ENCODE peak calls at places on chromosomes 16 and 17, in four cellular contexts. R, F, C and H are unnamed samples. For H3K27me3, the result is how much of the 10 kb centered on the place peaks cover.

GRCh38 chr16:88322500-88322970 is 60.2 kb upstream of the ZNF469 start:
- DNase-seq in F (no peak), R (no peak), C (no peak), H (no peak)

GRCh38 chr16:88934066-88934667 is 42.8 kb downstream of the CBFA2T3 start:
- DNase-seq in C (no peak), R (no peak), F (no peak), H (no peak)

GRCh38 chr16:70691223-70692129 is 5.6 kb upstream of the MTSS2 start:
- DNase-seq in C (peak), R (peak), F (no peak), H (no peak)

GRCh38 chr16:88815901-88816589 is 4.3 kb upstream of the APRT start:
- DNase-seq in C (no peak), F (no peak), R (peak), H (peak)

GRCh38 chr16:70331588-70332358 is 14.9 kb upstream of the DDX19A start:
- DNase-seq in R (peak), F (no peak), C (no peak), H (peak)

GRCh38 chr17:1730345-1731193 is 6.1 kb downstream of the WDR81 start:
- DNase-seq in F (peak), R (peak), C (peak), H (no peak)

GRCh38 chr16:87411375-87412271 is 19.5 kb downstream of the MAP1LC3B start:
- DNase-seq in C (no peak), R (no peak), F (no peak), H (no peak)

GRCh38 chr16:67537270-67537635 is 8.6 kb downstream of the RIPOR1 start:
- DNase-seq in R (peak), C (no peak), F (no peak), H (no peak)

GRCh38 chr16:86064431-86065250 is 165.7 kb downstream of the IRF8 start:
- DNase-seq in C (no peak), F (no peak), R (no peak), H (no peak)

GRCh38 chr17:1709971-1710806 is at the start of gene TLCD2:
- DNase-seq in F (peak), C (peak), R (peak), H (peak)

GRCh38 chr16:89049484-89050118 is 44.1 kb upstream of the ACSF3 start:
- DNase-seq in C (no peak), R (no peak), F (no peak), H (no peak)

GRCh38 chr17:9174312-9174711 is 153.0 kb downstream of the NTN1 start:
- DNase-seq in F (no peak), C (no peak), R (no peak), H (no peak)

GRCh38 chr17:74085434-74085833 is 118.0 kb upstream of the RPL38 start:
- DNase-seq in C (no peak), F (no peak), R (no peak), H (no peak)

GRCh38 chr16:64736887-64737286 is 385.0 kb downstream of the CDH11 start:
- DNase-seq in C (no peak), R (no peak), F (no peak), H (no peak)

GRCh38 chr16:21083729-21084268 is 66.8 kb downstream of the DNAH3 start:
- DNase-seq in R (peak), C (peak), F (peak), H (peak)

GRCh38 chr16:87724490-87725291 is 41.1 kb downstream of the KLHDC4 start:
- DNase-seq in F (no peak), R (no peak), C (no peak), H (no peak)

GRCh38 chr17:13321932-13322701 is 279.6 kb downstream of the HS3ST3A1 start:
- DNase-seq in F (no peak), R (peak), C (no peak), H (no peak)

GRCh38 chr17:45923511-45924268 is 29.3 kb downstream of the MAPT start:
- DNase-seq in F (peak), C (no peak), R (peak), H (no peak)

GRCh38 chr16:29864205-29864604 is 1.2 kb upstream of the CDIPT start:
- DNase-seq in R (no peak), C (no peak), F (no peak), H (no peak)

GRCh38 chr17:75624021-75624420 is 9.2 kb upstream of the SMIM5 start:
- DNase-seq in C (no peak), F (no peak), R (no peak), H (no peak)
- H3K27me3 ChIP-seq in C (under half), F (under half), R (under half), H (under half)

DNA sequence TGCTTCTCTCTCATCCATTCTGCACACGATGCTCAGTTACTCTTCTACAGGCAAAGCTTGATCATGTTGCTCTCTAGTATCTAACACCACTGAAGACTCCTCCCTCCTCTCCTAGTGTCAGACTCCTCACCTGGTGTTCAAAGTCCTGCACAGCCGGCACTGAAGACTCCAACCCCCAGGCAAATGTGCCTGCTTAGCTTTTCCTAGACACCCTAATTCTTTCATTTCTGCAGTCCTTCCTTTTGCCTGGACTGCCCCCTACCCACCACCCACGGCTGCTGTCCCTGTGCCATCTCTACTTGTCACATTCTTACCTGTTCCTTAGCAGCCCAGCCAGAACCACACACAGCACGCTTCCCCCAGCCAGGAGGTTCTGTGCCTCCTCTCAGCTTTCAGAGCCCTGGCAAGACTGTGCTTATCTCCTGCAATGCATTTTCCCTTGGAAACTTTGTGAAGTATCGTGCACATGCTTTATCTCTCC is 6.0 kb downstream of the TMEM238L start:
- DNase-seq in F (peak), C (no peak), R (no peak), H (no peak)
- H3K27me3 ChIP-seq in F (under half), C (under half), R (under half), H (under half)

GRCh38 chr17:18905226-18905625 is 46.7 kb upstream of the SLC5A10 start:
- DNase-seq in F (no peak), R (no peak), C (no peak), H (no peak)
- H3K27me3 ChIP-seq in F (under half), R (under half), C (under half), H (under half)

GRCh38 chr17:80464486-80464885 is 11.9 kb downstream of the NPTX1 start:
- DNase-seq in C (no peak), R (no peak), F (no peak), H (no peak)

GRCh38 chr17:80461527-80462166 is 14.8 kb downstream of the NPTX1 start:
- DNase-seq in C (no peak), F (no peak), R (no peak), H (no peak)

GRCh38 chr17:80465316-80465974 is 11.0 kb downstream of the NPTX1 start:
- DNase-seq in F (no peak), C (no peak), R (no peak), H (no peak)

GRCh38 chr17:80466188-80466705 is 10.2 kb downstream of the NPTX1 start:
- DNase-seq in C (no peak), F (no peak), R (no peak), H (no peak)

DNA sequence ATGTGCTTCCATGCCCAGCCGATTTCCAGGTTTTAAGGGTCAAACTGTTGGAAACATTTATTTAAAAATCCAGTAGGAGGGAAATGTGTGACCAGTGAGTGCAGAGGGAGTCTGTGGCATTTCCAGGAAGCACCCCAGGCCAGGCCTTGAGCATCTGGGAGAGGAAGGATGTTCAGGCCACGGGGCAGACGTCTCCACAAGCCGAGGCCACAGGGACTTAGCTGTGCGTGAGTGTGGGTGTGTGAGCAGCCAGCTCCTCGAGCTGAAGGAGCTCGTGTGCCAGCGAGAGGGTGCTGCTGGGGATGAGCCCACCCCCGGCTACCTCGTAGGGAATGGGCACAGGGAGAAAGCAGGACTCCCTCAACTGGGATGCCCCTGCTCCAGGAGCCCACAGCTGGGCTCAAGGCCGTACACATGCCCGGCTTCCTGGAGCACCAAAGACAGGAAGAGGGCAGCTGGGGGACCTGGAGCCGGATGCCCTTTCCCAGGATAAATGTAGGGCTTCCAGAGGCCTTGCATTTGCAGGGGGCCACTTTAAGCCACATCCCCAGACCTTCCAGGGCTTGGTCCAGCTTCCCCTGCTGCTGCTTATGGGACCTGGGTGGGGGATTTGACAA is 12.5 kb downstream of the NPTX1 start:
- DNase-seq in C (no peak), R (no peak), F (no peak), H (no peak)
- H3K27me3 ChIP-seq in C (under half), R (under half), F (half or more), H (under half)

GRCh38 chr16:11211061-11211976 is 44.7 kb downstream of the SOCS1 start:
- DNase-seq in F (no peak), C (no peak), R (no peak), H (no peak)
- H3K27me3 ChIP-seq in F (under half), C (under half), R (under half), H (under half)

DNA sequence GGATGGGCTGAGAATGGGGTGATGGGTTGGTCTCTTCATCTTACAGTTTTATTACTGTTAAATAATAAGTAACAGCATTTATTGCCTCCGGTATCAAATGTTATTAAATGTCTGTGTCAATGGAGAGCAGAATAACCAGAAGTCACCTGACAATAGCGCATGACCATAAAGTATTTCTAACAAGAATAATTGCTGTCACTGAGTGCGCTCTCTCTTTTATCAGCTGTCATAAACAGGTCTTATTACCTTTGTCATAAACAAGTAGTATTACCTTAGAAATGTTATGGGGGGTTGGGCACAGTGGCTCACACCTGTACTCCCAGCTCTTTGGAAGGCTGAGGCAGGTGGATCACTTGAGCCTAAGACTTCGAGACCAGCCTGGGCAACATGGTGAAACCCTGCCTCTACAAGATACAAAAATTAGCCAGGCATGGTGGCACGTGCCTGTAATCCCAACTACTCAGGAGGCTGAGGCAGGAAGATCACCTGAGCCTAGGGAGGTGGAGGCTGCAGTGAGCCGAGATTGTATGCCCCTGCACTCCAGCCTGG is 120.6 kb downstream of the MAP2K6 start:
- DNase-seq in R (no peak), C (no peak), F (no peak), H (no peak)
- H3K27me3 ChIP-seq in R (under half), C (under half), F (under half), H (under half)

GRCh38 chr17:320139-320538 is 32.5 kb downstream of the RPH3AL start:
- DNase-seq in R (no peak), C (no peak), F (no peak), H (no peak)
- H3K27me3 ChIP-seq in R (under half), C (under half), F (under half), H (under half)

GRCh38 chr17:47739150-47739549 is 6.1 kb downstream of the TBX21 start:
- DNase-seq in C (no peak), F (no peak), R (no peak), H (no peak)
- H3K27me3 ChIP-seq in C (under half), F (half or more), R (under half), H (under half)

GRCh38 chr16:31529398-31530312 is 2.0 kb downstream of the AHSP start:
- DNase-seq in C (no peak), R (peak), F (no peak), H (no peak)

GRCh38 chr16:31528726-31529397 is 1.2 kb downstream of the AHSP start:
- DNase-seq in R (peak), C (no peak), F (no peak), H (no peak)

GRCh38 chr16:31530405-31530804 is 2.7 kb downstream of the AHSP start:
- DNase-seq in R (no peak), C (no peak), F (no peak), H (no peak)

GRCh38 chr16:31532120-31532519 is 4.4 kb downstream of the AHSP start:
- DNase-seq in R (no peak), C (no peak), F (no peak), H (no peak)

GRCh38 chr16:31531096-31531495 is 3.4 kb downstream of the AHSP start:
- DNase-seq in C (no peak), R (no peak), F (no peak), H (no peak)
- H3K27me3 ChIP-seq in C (under half), R (under half), F (under half), H (under half)